ENCODE peak calls at places on chromosomes 16 and 17, in six cellular contexts. V, Z, X, F, I and W are unnamed samples.

GRCh38 chr17:57747221-57748017 is 2.3 kb upstream of the CCDC182 start:
- DNase-seq in X (no peak), I (no peak), F (peak), Z (peak), V (peak), W (no peak)

GRCh38 chr16:66204761-66205160 is 161.7 kb upstream of the CDH5 start:
- DNase-seq in I (no peak), V (no peak), Z (no peak), F (no peak), X (no peak), W (no peak)

GRCh38 chr16:7303677-7304200 is 28.9 kb upstream of the RBFOX1 start:
- DNase-seq in Z (no peak), F (no peak), I (no peak), V (no peak), X (no peak), W (no peak)

GRCh38 chr16:67571464-67571863 is 9.1 kb downstream of the CTCF start:
- DNase-seq in Z (no peak), V (no peak), I (no peak), F (no peak), X (no peak), W (no peak)

GRCh38 chr16:51522902-51523301 is 371.8 kb upstream of the SALL1 start:
- DNase-seq in V (no peak), Z (no peak), F (no peak), I (no peak), X (no peak), W (no peak)

GRCh38 chr17:66222772-66223350 is 6.4 kb downstream of the APOH start:
- DNase-seq in F (no peak), V (no peak), I (no peak), Z (no peak), X (no peak), W (no peak)

GRCh38 chr17:6492892-6493674 is 48.8 kb downstream of the PIMREG start:
- DNase-seq in X (no peak), V (no peak), I (no peak), F (no peak), Z (peak), W (no peak)

GRCh38 chr17:68255731-68256538 is 8.1 kb downstream of the AMZ2 start:
- DNase-seq in F (no peak), Z (peak), I (no peak), V (peak), X (no peak), W (no peak)

GRCh38 chr16:85164838-85165516 is 52.7 kb upstream of the CIBAR2 start:
- DNase-seq in V (no peak), Z (no peak), F (no peak), I (no peak), X (no peak), W (no peak)

GRCh38 chr16:87806246-87806607 is 40.4 kb upstream of the KLHDC4 start:
- DNase-seq in X (no peak), Z (no peak), I (no peak), F (no peak), V (no peak), W (no peak)

GRCh38 chr17:28133562-28133970 is 91.1 kb downstream of the NLK start:
- DNase-seq in F (no peak), X (no peak), V (no peak), Z (no peak), I (no peak), W (no peak)

GRCh38 chr16:74888227-74888862 is 96.6 kb downstream of the WDR59 start:
- DNase-seq in F (no peak), V (no peak), I (no peak), X (no peak), Z (no peak), W (no peak)

GRCh38 chr17:75511610-75512575 is 3.4 kb downstream of the CASKIN2 start:
- DNase-seq in F (no peak), X (no peak), V (peak), I (no peak), Z (peak), W (no peak)

DNA sequence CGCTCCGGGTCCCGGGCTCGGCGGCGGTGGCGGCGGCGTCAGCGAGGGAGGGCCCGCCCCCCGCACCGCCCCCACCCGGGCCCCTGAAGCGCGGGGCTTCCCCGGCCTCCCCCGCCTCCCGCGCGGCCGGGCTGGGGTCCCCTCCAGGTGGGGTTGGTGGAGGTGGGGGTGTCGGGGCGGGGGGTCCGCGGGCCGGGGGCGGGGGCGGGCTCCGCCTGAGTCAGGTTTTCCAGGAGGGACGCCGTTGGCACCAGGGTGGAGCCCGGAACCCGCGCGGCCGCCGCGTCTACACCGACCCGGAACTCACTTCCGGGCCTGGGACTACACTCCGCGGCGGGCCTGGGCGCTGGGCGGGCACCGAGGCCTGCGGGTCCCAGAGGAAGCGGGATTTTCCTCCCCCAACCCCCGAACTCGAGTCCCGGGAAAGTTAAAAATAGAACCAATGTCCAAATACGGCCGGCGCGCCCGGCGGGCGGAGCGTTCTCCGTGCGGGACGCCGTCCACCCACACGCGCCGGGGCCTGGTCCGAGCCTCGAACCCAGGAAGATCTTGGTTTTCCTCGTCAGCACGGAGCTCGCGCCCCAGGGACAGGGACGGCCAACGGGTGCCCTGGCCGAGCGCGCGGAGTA is 6.6 kb downstream of the MYO1C start:
- DNase-seq in F (peak), V (peak), I (no peak), X (no peak), Z (no peak), W (peak)
- TF ChIP-seq POLR2AphosphoS5 in F (no peak), V (no peak), I (peak), X (no peak), Z (no peak), W (no peak)

GRCh38 chr17:48023408-48024148 is 14.0 kb downstream of the COPZ2 start:
- DNase-seq in Z (peak), X (peak), I (no peak), F (no peak), V (no peak), W (no peak)
- TF ChIP-seq POLR2A in Z (no peak), X (peak), I (no peak), F (no peak), V (no peak), W (no peak)

DNA sequence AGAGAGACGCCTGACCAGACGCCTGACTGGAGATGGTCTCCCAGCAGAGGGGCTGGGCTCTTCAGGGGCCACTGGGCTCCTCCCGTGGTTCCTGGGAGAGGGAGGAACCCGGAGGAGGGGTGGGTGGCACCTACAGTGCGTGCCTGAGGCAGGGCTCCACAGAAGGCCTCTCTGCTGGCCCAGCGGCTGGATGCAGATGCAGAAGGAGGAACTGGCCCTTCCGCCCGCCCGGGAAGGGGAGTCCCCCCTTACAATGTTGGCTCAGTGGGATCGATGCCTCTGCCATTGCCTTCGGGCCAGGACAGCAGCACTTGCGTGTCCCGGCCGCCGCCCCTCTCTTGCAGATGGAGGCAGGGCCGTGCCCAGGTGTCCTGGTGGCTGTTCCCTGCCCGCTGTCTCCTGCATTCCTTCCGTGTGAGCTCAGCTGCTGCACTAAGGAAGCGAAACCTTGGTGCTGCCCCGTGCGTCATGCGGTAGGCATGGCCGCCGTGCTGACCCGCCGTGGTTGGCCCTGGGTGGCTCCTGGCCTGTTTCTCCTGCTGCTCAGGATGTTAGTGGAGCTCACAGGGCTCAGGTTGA is 15.1 kb downstream of the BAIAP2 start:
- DNase-seq in X (no peak), F (no peak), V (no peak), I (peak), Z (no peak), W (no peak)
- TF ChIP-seq TAF1 in X (no peak), F (no peak), V (no peak), I (no peak), Z (no peak), W (no peak)

GRCh38 chr17:12463102-12463501 is 202.6 kb upstream of the MYOCD start:
- DNase-seq in V (no peak), Z (no peak), I (no peak), X (no peak), F (no peak), W (no peak)
- TF ChIP-seq POLR2AphosphoS5 in V (no peak), Z (no peak), I (no peak), X (no peak), F (no peak), W (no peak)

GRCh38 chr16:89507834-89508590 is at the start of gene SPG7:
- DNase-seq in X (no peak), I (peak), F (peak), Z (peak), V (peak), W (peak)
- TF ChIP-seq POLR2A in X (peak), I (peak), F (peak), Z (peak), V (peak), W (peak)

GRCh38 chr16:77238593-77238992 is 39.4 kb downstream of the SYCE1L start:
- DNase-seq in V (no peak), I (no peak), F (no peak), Z (no peak), X (no peak), W (no peak)
- TF ChIP-seq TAF1 in V (no peak), I (no peak), F (no peak), Z (no peak), X (no peak), W (no peak)